ENCODE peak calls at places on chromosome 10, in eight cellular contexts. Q is RPMI7951; H is GM12865; E is substantia nigra; B is nephron progenitor cell; D is NCI-H1436; W is K562; A is activated CD8-positive, alpha-beta memory T cell treated with anti-CD3 and anti-CD28 coated beads, Interleukin-2, amount 50 U/mL, for 48 hours. X is an unnamed sample.
A peak's percentile ranks its signal among the peaks of the same experiment; 100 is the strongest.

GRCh38 chr10:96587255-96588059 is 645 bp upstream of the TM9SF3 start:
- DNase-seq in Q (peak; percentile 82), H (no peak), E (peak; percentile 51), B (no peak), D (no peak), W (no peak), A (no peak), X (peak; percentile 27)

GRCh38 chr10:58048936-58049335 is 218.8 kb downstream of the IPMK start:
- DNase-seq in Q (no peak), H (no peak), E (no peak), B (no peak), D (no peak), W (no peak), A (no peak), X (no peak)

GRCh38 chr10:30170146-30170545 is 110.8 kb upstream of the JCAD start:
- DNase-seq in Q (no peak), H (no peak), E (no peak), B (no peak), D (no peak), W (no peak), A (no peak), X (no peak)

GRCh38 chr10:110822065-110822707 is 49.5 kb upstream of the PDCD4 start:
- DNase-seq in Q (no peak), H (no peak), E (no peak), B (no peak), D (no peak), W (peak; percentile 15), A (no peak), X (no peak)

GRCh38 chr10:72335394-72336258 is 19.1 kb downstream of the DNAJB12 start:
- DNase-seq in Q (peak; percentile 83), H (peak; percentile 90), E (no peak), B (no peak), D (no peak), W (no peak), A (peak; percentile 82), X (peak; percentile 76)

GRCh38 chr10:6493521-6494451 is 86.3 kb downstream of the PRKCQ start:
- DNase-seq in Q (peak; percentile 60), H (no peak), E (no peak), B (no peak), D (no peak), W (no peak), A (no peak), X (no peak)

GRCh38 chr10:14673189-14673947 is 101.3 kb downstream of the FAM107B start:
- DNase-seq in Q (peak; percentile 52), H (no peak), E (no peak), B (no peak), D (no peak), W (no peak), A (no peak), X (no peak)

GRCh38 chr10:11036424-11037011 is 18.8 kb downstream of the CELF2 start:
- DNase-seq in Q (peak; percentile 32), H (no peak), E (no peak), B (peak; percentile 25), D (no peak), W (peak; percentile 35), A (no peak), X (peak; percentile 68)

GRCh38 chr10:95745487-95745886 is 10.5 kb upstream of the ENTPD1 start:
- DNase-seq in Q (no peak), H (no peak), E (no peak), B (no peak), D (no peak), W (no peak), A (no peak), X (no peak)

GRCh38 chr10:75294031-75294437 is 58.3 kb upstream of the COMTD1 start:
- DNase-seq in Q (peak; percentile 60), H (no peak), E (no peak), B (no peak), D (no peak), W (peak; percentile 12), A (no peak), X (no peak)

GRCh38 chr10:101759354-101760247 is 16.3 kb downstream of the FGF8 start:
- DNase-seq in Q (no peak), H (no peak), E (no peak), B (no peak), D (no peak), W (no peak), A (no peak), X (no peak)

GRCh38 chr10:69248117-69248730 is 28.1 kb downstream of the HKDC1 start:
- DNase-seq in Q (no peak), H (no peak), E (no peak), B (no peak), D (no peak), W (peak; percentile 52), A (no peak), X (no peak)

GRCh38 chr10:20858292-20859124 is 38.6 kb downstream of the NEBL start:
- DNase-seq in Q (peak; percentile 35), H (peak; percentile 15), E (no peak), B (no peak), D (no peak), W (no peak), A (no peak), X (no peak)

GRCh38 chr10:132397036-132397541 is at the start of gene PWWP2B:
- DNase-seq in Q (peak; percentile 31), H (peak; percentile 26), E (no peak), B (peak; percentile 71), D (no peak), W (peak; percentile 73), A (peak; percentile 71), X (no peak)

GRCh38 chr10:72691470-72692056 is 380 bp upstream of the MCU start:
- DNase-seq in Q (peak; percentile 90), H (no peak), E (no peak), B (no peak), D (peak; percentile 94), W (no peak), A (no peak), X (no peak)

GRCh38 chr10:62637249-62638061 is 167.1 kb upstream of the ADO start:
- DNase-seq in Q (peak; percentile 75), H (peak; percentile 90), E (no peak), B (no peak), D (no peak), W (no peak), A (peak; percentile 79), X (no peak)

GRCh38 chr10:131437556-131438465 is 126.3 kb upstream of the TCERG1L start:
- DNase-seq in Q (no peak), H (no peak), E (peak; percentile 38), B (no peak), D (no peak), W (no peak), A (no peak), X (no peak)

GRCh38 chr10:104297697-104298660 is 29.0 kb downstream of the GSTO2 start:
- DNase-seq in Q (peak; percentile 62), H (no peak), E (no peak), B (peak; percentile 68), D (peak; percentile 10), W (peak; percentile 53), A (peak; percentile 78), X (no peak)

GRCh38 chr10:8050561-8051108 is 3.9 kb upstream of the GATA3 start:
- DNase-seq in Q (peak; percentile 48), H (no peak), E (no peak), B (peak; percentile 70), D (no peak), W (no peak), A (peak; percentile 80), X (no peak)

GRCh38 chr10:110553905-110554304 is 13.6 kb upstream of the SMC3 start:
- DNase-seq in Q (no peak), H (no peak), E (no peak), B (no peak), D (no peak), W (no peak), A (no peak), X (no peak)

GRCh38 chr10:132001238-132001977 is 19.7 kb upstream of the BNIP3 start:
- DNase-seq in Q (peak; percentile 66), H (peak; percentile 14), E (no peak), B (no peak), D (peak; percentile 73), W (no peak), A (no peak), X (no peak)

GRCh38 chr10:30959855-30960247 is 71.8 kb downstream of the ZNF438 start:
- DNase-seq in Q (no peak), H (no peak), E (no peak), B (no peak), D (no peak), W (no peak), A (no peak), X (no peak)

GRCh38 chr10:78549536-78549935 is 515.9 kb downstream of the RPS24 start:
- DNase-seq in Q (no peak), H (no peak), E (no peak), B (no peak), D (no peak), W (no peak), A (no peak), X (no peak)

GRCh38 chr10:130741901-130742625 is 569.5 kb downstream of the TCERG1L start:
- DNase-seq in Q (no peak), H (no peak), E (no peak), B (no peak), D (no peak), W (no peak), A (no peak), X (no peak)

GRCh38 chr10:76397957-76398665 is 966.7 kb downstream of the LRMDA start:
- DNase-seq in Q (peak; percentile 84), H (no peak), E (no peak), B (no peak), D (no peak), W (no peak), A (no peak), X (no peak)

GRCh38 chr10:5951721-5952407 is 25.5 kb downstream of the IL15RA start:
- DNase-seq in Q (no peak), H (no peak), E (no peak), B (no peak), D (no peak), W (no peak), A (no peak), X (no peak)

GRCh38 chr10:1109795-1110673 is 53.8 kb downstream of the WDR37 start:
- DNase-seq in Q (peak; percentile 83), H (peak; percentile 86), E (peak; percentile 22), B (peak; percentile 76), D (peak; percentile 32), W (peak; percentile 79), A (peak; percentile 82), X (no peak)

GRCh38 chr10:45471531-45472310 is 97.7 kb downstream of the ALOX5 start:
- DNase-seq in Q (no peak), H (no peak), E (no peak), B (peak; percentile 19), D (no peak), W (no peak), A (no peak), X (no peak)

GRCh38 chr10:122227754-122228153 is 43.3 kb upstream of the BTBD16 start:
- DNase-seq in Q (no peak), H (no peak), E (no peak), B (no peak), D (no peak), W (no peak), A (no peak), X (no peak)

GRCh38 chr10:11493646-11494045 is 117.8 kb downstream of the USP6NL start:
- DNase-seq in Q (no peak), H (no peak), E (no peak), B (no peak), D (no peak), W (no peak), A (no peak), X (no peak)

GRCh38 chr10:50384238-50384637 is 132.9 kb upstream of the ASAH2 start:
- DNase-seq in Q (no peak), H (no peak), E (no peak), B (no peak), D (no peak), W (no peak), A (no peak), X (no peak)

GRCh38 chr10:104077282-104078151 is 8.2 kb downstream of the COL17A1 start:
- DNase-seq in Q (peak; percentile 30), H (no peak), E (no peak), B (no peak), D (no peak), W (no peak), A (no peak), X (no peak)

GRCh38 chr10:59283456-59284082 is 78.8 kb downstream of the FAM13C start:
- DNase-seq in Q (no peak), H (no peak), E (no peak), B (peak; percentile 19), D (no peak), W (no peak), A (no peak), X (no peak)